ENCODE peak calls at places on chromosomes 1 and 21, in four cellular contexts. C, A, L and N are unnamed samples.

GRCh38 chr21:45502006-45502345 is 40.3 kb downstream of the SLC19A1 start:
- DNase-seq in L (no peak), A (no peak), C (no peak), N (no peak)

GRCh38 chr1:14757260-14757625 is 158.8 kb downstream of the KAZN start:
- DNase-seq in L (no peak), A (no peak), C (no peak), N (no peak)

GRCh38 chr21:46561448-46562095 is 43.3 kb downstream of the S100B start:
- DNase-seq in A (no peak), L (no peak), C (no peak), N (no peak)

GRCh38 chr1:89363196-89363595 is 663 bp upstream of the GBP6 start:
- DNase-seq in C (no peak), L (no peak), A (peak), N (no peak)

GRCh38 chr1:214259353-214259982 is 21.5 kb upstream of the SMYD2 start:
- DNase-seq in L (no peak), A (peak), C (no peak), N (no peak)

GRCh38 chr1:160859166-160859565 is 3.5 kb downstream of the CD244 start:
- DNase-seq in A (no peak), C (no peak), L (no peak), N (no peak)

GRCh38 chr21:45894891-45895777 is 86.4 kb upstream of the COL6A1 start:
- DNase-seq in L (no peak), C (no peak), A (no peak), N (no peak)

GRCh38 chr1:204992499-204992898 is 50.5 kb upstream of the CNTN2 start:
- DNase-seq in L (no peak), A (no peak), C (no peak), N (no peak)

GRCh38 chr1:183822081-183822611 is 17.2 kb downstream of the RGL1 start:
- DNase-seq in C (peak), A (peak), L (no peak), N (no peak)

GRCh38 chr1:220732621-220733020 is 15.5 kb upstream of the MTARC2 start:
- DNase-seq in C (no peak), L (no peak), A (no peak), N (peak)

GRCh38 chr1:200226268-200226968 is 183.4 kb downstream of the ZNF281 start:
- DNase-seq in L (no peak), A (peak), C (no peak), N (no peak)

GRCh38 chr1:27637052-27637451 is 2.1 kb upstream of the FGR start:
- DNase-seq in A (peak), C (no peak), L (no peak), N (no peak)

GRCh38 chr1:35557118-35557610 is at the start of gene KIAA0319L:
- DNase-seq in A (peak), L (no peak), C (no peak), N (peak)

GRCh38 chr1:159091547-159092397 is 15.2 kb upstream of the AIM2 start:
- DNase-seq in A (peak), L (no peak), C (no peak), N (no peak)

GRCh38 chr1:112325504-112325903 is 70.5 kb upstream of the CTTNBP2NL start:
- DNase-seq in C (no peak), L (no peak), A (no peak), N (no peak)

GRCh38 chr21:45436371-45437040 is 31.5 kb downstream of the COL18A1 start:
- DNase-seq in A (no peak), C (no peak), L (no peak), N (no peak)

GRCh38 chr1:184302346-184302745 is 84.5 kb upstream of the C1orf21 start:
- DNase-seq in L (no peak), A (no peak), C (no peak), N (no peak)

GRCh38 chr1:150362721-150363425 is 1.1 kb upstream of the RPRD2 start:
- DNase-seq in C (no peak), A (no peak), L (no peak), N (no peak)

GRCh38 chr1:150365945-150366344 is 2.0 kb downstream of the RPRD2 start:
- DNase-seq in L (no peak), C (no peak), A (peak), N (peak)

GRCh38 chr1:150363426-150364230 is at the start of gene RPRD2:
- DNase-seq in L (peak), A (peak), C (peak), N (peak)

GRCh38 chr1:150364231-150365003 is 470 bp downstream of the RPRD2 start:
- DNase-seq in L (peak), C (peak), A (peak), N (peak)

DNA sequence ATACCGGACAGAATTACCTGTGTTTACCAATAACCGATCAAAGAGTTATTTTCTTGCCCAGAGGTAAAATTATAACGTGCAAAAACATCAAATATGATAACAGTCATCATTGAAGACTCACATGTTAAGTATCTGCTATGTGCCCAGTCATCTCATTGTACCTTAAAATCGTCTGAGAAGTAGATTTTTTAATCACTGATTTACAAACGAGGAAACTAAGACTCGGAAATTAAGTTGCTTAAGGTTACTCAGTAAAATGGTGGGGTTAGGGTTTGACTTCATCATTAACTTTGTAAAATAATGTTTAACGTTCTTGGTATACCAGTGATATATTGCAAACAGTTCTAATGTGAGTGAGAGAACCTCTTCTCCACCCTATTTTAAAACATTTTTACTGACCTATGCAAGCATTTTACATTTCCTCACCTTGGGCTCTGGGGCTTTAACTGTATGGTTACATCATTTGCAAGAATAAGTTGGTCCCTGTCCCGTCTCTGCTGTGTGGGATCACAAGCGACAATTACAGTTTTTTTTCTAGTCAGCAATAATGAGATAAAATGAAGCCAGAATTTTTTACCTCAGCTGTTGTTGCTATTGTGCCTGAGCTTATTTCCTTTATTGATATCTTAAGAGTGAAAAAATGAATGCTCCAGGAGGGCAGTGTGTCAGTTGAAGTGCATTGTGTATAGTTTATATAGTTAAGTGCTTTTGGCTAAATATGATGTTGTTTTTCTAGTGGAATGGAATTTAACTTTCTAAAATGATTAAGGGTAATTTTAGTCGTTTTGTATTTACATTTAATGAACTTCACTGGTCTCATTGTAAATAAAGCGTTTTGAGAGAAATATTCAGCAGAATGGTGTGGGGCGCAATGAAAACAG is 2.7 kb downstream of the RPRD2 start:
- DNase-seq in L (no peak), A (peak), C (no peak), N (no peak)
- H3K27ac ChIP-seq in L (no peak), A (peak), C (peak), N (no peak)

DNA sequence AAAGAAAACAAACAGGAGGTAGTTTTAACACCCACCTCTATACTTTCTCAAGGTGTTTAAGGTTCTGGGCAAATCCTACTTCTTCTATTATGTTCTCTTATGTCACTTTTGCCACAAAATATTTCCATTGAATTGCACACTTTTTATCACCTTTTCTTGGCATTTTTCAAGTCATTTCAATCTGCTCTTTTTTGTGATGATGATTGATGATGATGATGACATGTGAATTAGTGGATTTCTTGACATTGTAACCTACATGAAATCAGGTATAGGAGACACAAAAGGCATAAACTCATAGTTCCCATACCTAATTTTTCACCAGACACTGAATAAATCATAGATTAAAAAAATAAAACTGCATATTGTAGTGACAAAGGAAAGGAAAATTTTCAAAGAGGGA is 4.2 kb downstream of the PTPRC start:
- DNase-seq in C (no peak), L (no peak), A (no peak), N (no peak)
- H3K27ac ChIP-seq in C (no peak), L (no peak), A (no peak), N (no peak)

GRCh38 chr1:65431111-65431705 is 10.7 kb downstream of the LEPR start:
- DNase-seq in A (peak), C (peak), L (no peak), N (peak)
- H3K27ac ChIP-seq in A (no peak), C (no peak), L (no peak), N (no peak)

GRCh38 chr1:174874337-174875053 is 125.3 kb upstream of the CACYBP start:
- DNase-seq in A (no peak), L (no peak), C (no peak), N (peak)
- H3K27ac ChIP-seq in A (no peak), L (no peak), C (no peak), N (peak)

DNA sequence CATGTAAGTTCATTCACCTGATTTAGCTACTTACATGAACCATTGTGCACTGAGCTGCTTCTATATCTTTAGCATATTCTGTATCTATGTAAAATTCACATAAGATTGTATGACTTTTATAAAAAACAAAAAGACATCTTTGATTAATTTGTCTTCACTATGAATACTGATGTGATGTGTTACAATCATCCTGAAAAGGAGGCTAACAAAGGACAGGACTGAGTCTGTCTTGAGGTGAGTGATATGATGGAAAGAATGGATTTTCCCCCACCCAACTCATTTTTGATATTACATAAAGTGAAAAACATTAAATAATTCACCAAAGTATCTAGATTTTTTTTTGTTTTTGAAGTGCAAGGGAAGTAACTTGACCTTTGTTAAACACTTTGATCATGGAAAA is 9.7 kb downstream of the PTPRC start:
- DNase-seq in A (no peak), L (no peak), C (no peak), N (no peak)
- H3K27ac ChIP-seq in A (no peak), L (no peak), C (no peak), N (no peak)